ENCODE peak calls at places on chromosomes 4 and X, in six cellular contexts. G is IMR-90, I is NCI-H524, T is LHCN-M2, V is T-helper 9 cell, H is upper lobe of right lung. D is an unnamed sample.

GRCh38 chrX:42050345-42050744 is 127.0 kb upstream of the CASK start:
- DNase-seq in G (no peak), I (no peak), T (no peak), V (no peak), H (no peak), D (no peak)

GRCh38 chr4:79082988-79083387 is 143.8 kb upstream of the PAQR3 start:
- DNase-seq in G (no peak), I (no peak), T (no peak), V (no peak), H (no peak), D (no peak)

GRCh38 chrX:111615227-111615626 is 65.7 kb upstream of the ALG13 start:
- DNase-seq in G (no peak), I (no peak), T (no peak), V (no peak), H (no peak), D (no peak)

GRCh38 chr4:40445671-40446070 is 110.5 kb downstream of the CHRNA9 start:
- DNase-seq in G (no peak), I (no peak), T (no peak), V (no peak), H (no peak), D (no peak)

GRCh38 chr4:40946652-40947051 is 196.9 kb downstream of the NSUN7 start:
- DNase-seq in G (no peak), I (no peak), T (no peak), V (no peak), H (no peak), D (no peak)

GRCh38 chrX:68710870-68711576 is 63.6 kb downstream of the STARD8 start:
- DNase-seq in G (peak), I (peak), T (no peak), V (no peak), H (no peak), D (peak)

GRCh38 chr4:15598644-15599043 is 56.5 kb downstream of the FBXL5 start:
- DNase-seq in G (peak), I (no peak), T (no peak), V (no peak), H (no peak), D (no peak)

GRCh38 chrX:70280573-70280972 is 1.4 kb upstream of the RAB41 start:
- DNase-seq in G (no peak), I (no peak), T (no peak), V (no peak), H (no peak), D (no peak)

GRCh38 chrX:11450354-11450753 is 157.1 kb downstream of the AMELX start:
- DNase-seq in G (peak), I (no peak), T (no peak), V (no peak), H (no peak), D (no peak)

GRCh38 chr4:6011686-6012085 is 6.5 kb downstream of the C4orf50 start:
- DNase-seq in G (no peak), I (no peak), T (no peak), V (no peak), H (peak), D (no peak)

GRCh38 chr4:25113915-25114904 is 46.0 kb downstream of the SEPSECS start:
- DNase-seq in G (peak), I (no peak), T (peak), V (no peak), H (no peak), D (peak)

GRCh38 chr4:15655223-15656037 is at the start of gene FBXL5:
- DNase-seq in G (peak), I (peak), T (peak), V (peak), H (peak), D (peak)

GRCh38 chrX:40095588-40096394 is 2.0 kb downstream of the BCOR start:
- DNase-seq in G (no peak), I (peak), T (peak), V (no peak), H (peak), D (peak)

GRCh38 chr4:109655396-109655795 is 47.8 kb downstream of the CASP6 start:
- DNase-seq in G (no peak), I (no peak), T (no peak), V (no peak), H (no peak), D (no peak)

GRCh38 chr4:1047106-1047975 is 35.9 kb downstream of the FGFRL1 start:
- DNase-seq in G (no peak), I (no peak), T (no peak), V (no peak), H (peak), D (no peak)

GRCh38 chrX:18877472-18877871 is 106.4 kb downstream of the PHKA2 start:
- DNase-seq in G (no peak), I (no peak), T (no peak), V (no peak), H (no peak), D (no peak)

GRCh38 chr4:102868153-102868781 is 525 bp upstream of the CISD2 start:
- DNase-seq in G (no peak), I (no peak), T (no peak), V (peak), H (peak), D (no peak)

GRCh38 chrX:20666316-20666715 is 399.6 kb upstream of the RPS6KA3 start:
- DNase-seq in G (no peak), I (no peak), T (no peak), V (no peak), H (no peak), D (no peak)

GRCh38 chr4:91688413-91688812 is 615.4 kb upstream of the GRID2 start:
- DNase-seq in G (no peak), I (no peak), T (no peak), V (no peak), H (no peak), D (no peak)

GRCh38 chrX:8869812-8870211 is 68.6 kb upstream of the FAM9A start:
- DNase-seq in G (no peak), I (no peak), T (no peak), V (no peak), H (no peak), D (no peak)

GRCh38 chr4:27082786-27083185 is 222.1 kb downstream of the STIM2 start:
- DNase-seq in G (no peak), I (no peak), T (no peak), V (no peak), H (no peak), D (no peak)

GRCh38 chrX:137032378-137032694 is 1.5 kb downstream of the GPR101 start:
- DNase-seq in G (no peak), I (no peak), T (no peak), V (no peak), H (no peak), D (no peak)

GRCh38 chr4:118942465-118942864 is 53.8 kb downstream of the SYNPO2 start:
- DNase-seq in G (peak), I (no peak), T (peak), V (no peak), H (no peak), D (no peak)

GRCh38 chr4:15676039-15676438 is 5.6 kb upstream of the FAM200B start:
- DNase-seq in G (no peak), I (no peak), T (no peak), V (no peak), H (no peak), D (no peak)

GRCh38 chrX:152632445-152633097 is 5.1 kb upstream of the GABRQ start:
- DNase-seq in G (peak), I (no peak), T (peak), V (peak), H (no peak), D (peak)

GRCh38 chrX:11193035-11193469 is 81.9 kb downstream of the HCCS start:
- DNase-seq in G (peak), I (no peak), T (peak), V (no peak), H (no peak), D (peak)

GRCh38 chr4:7973545-7973981 is 33.9 kb upstream of the AFAP1 start:
- DNase-seq in G (peak), I (no peak), T (no peak), V (no peak), H (no peak), D (peak)

GRCh38 chr4:121154103-121154515 is 10.0 kb downstream of the TNIP3 start:
- DNase-seq in G (no peak), I (no peak), T (no peak), V (no peak), H (no peak), D (no peak)

GRCh38 chr4:99723555-99724450 is 66.2 kb upstream of the C4orf54 start:
- DNase-seq in G (peak), I (no peak), T (peak), V (no peak), H (peak), D (peak)